ENCODE peak calls at places on chromosomes 5 and 9, in eight cellular contexts. P is mesendoderm, H is OCI-LY7, Z is WERI-Rb-1, W is hepatocyte, A is heart right ventricle, D is psoas muscle, S is HCT116. C is an unnamed sample.

GRCh38 chr9:108130896-108131295 is 641.3 kb upstream of the KLF4 start:
- DNase-seq in P (no peak), H (no peak), Z (no peak), W (no peak), A (no peak), D (no peak), S (no peak), C (no peak)

GRCh38 chr9:130480673-130481072 is 35.9 kb downstream of the ASS1 start:
- DNase-seq in P (peak), H (no peak), Z (peak), W (no peak), A (no peak), D (no peak), S (no peak), C (no peak)

GRCh38 chr5:83472508-83473343 is 1.2 kb downstream of the VCAN start:
- DNase-seq in P (peak), H (no peak), Z (peak), W (peak), A (peak), D (peak), S (no peak), C (peak)

GRCh38 chr5:173123416-173123815 is 20.9 kb upstream of the BNIP1 start:
- DNase-seq in P (no peak), H (no peak), Z (no peak), W (peak), A (no peak), D (no peak), S (no peak), C (no peak)

GRCh38 chr9:137589441-137590122 is 730 bp downstream of the ZMYND19 start:
- DNase-seq in P (no peak), H (peak), Z (no peak), W (peak), A (no peak), D (no peak), S (no peak), C (no peak)

GRCh38 chr9:70883056-70883455 is 238.4 kb downstream of the TRPM3 start:
- DNase-seq in P (peak), H (no peak), Z (no peak), W (no peak), A (no peak), D (no peak), S (no peak), C (no peak)

GRCh38 chr9:132175431-132175830 is 13.6 kb downstream of the NTNG2 start:
- DNase-seq in P (no peak), H (no peak), Z (peak), W (no peak), A (no peak), D (no peak), S (no peak), C (no peak)

GRCh38 chr9:5326893-5327548 is 12.7 kb downstream of the RLN1 start:
- DNase-seq in P (peak), H (no peak), Z (peak), W (peak), A (no peak), D (no peak), S (no peak), C (no peak)

GRCh38 chr9:137388589-137389427 is 34.2 kb downstream of the EXD3 start:
- DNase-seq in P (no peak), H (no peak), Z (no peak), W (no peak), A (no peak), D (no peak), S (no peak), C (no peak)

GRCh38 chr5:35771321-35771720 is 85.4 kb upstream of the IL7R start:
- DNase-seq in P (no peak), H (no peak), Z (no peak), W (no peak), A (no peak), D (no peak), S (no peak), C (no peak)

GRCh38 chr9:120376101-120376500 is 203.9 kb downstream of the CDK5RAP2 start:
- DNase-seq in P (no peak), H (no peak), Z (no peak), W (no peak), A (no peak), D (no peak), S (no peak), C (no peak)

GRCh38 chr5:26872337-26872736 is 166.0 kb downstream of the CDH9 start:
- DNase-seq in P (no peak), H (no peak), Z (no peak), W (no peak), A (no peak), D (no peak), S (no peak), C (no peak)

GRCh38 chr5:63928451-63928850 is 33.8 kb downstream of the HTR1A start:
- DNase-seq in P (no peak), H (no peak), Z (peak), W (no peak), A (no peak), D (no peak), S (no peak), C (no peak)

GRCh38 chr5:133993152-133993548 is 11.6 kb downstream of the VDAC1 start:
- DNase-seq in P (no peak), H (no peak), Z (no peak), W (no peak), A (no peak), D (no peak), S (no peak), C (no peak)

GRCh38 chr9:76534031-76534430 is 75.0 kb downstream of the GCNT1 start:
- DNase-seq in P (no peak), H (no peak), Z (no peak), W (no peak), A (no peak), D (no peak), S (no peak), C (no peak)

GRCh38 chr5:37834542-37835399 is 5.1 kb downstream of the GDNF start:
- DNase-seq in P (peak), H (no peak), Z (no peak), W (peak), A (no peak), D (no peak), S (no peak), C (no peak)

GRCh38 chr5:134464988-134465855 is 53.5 kb upstream of the CDKN2AIPNL start:
- DNase-seq in P (no peak), H (peak), Z (no peak), W (peak), A (peak), D (no peak), S (no peak), C (no peak)

GRCh38 chr9:34190996-34191892 is 12.4 kb downstream of the UBAP1 start:
- DNase-seq in P (peak), H (no peak), Z (no peak), W (peak), A (no peak), D (no peak), S (no peak), C (no peak)

GRCh38 chr5:87020099-87020934 is 247.4 kb upstream of the RASA1 start:
- DNase-seq in P (peak), H (peak), Z (peak), W (peak), A (peak), D (no peak), S (no peak), C (peak)

GRCh38 chr9:129037767-129038098 is 1.3 kb downstream of the MIGA2 start:
- DNase-seq in P (no peak), H (no peak), Z (no peak), W (no peak), A (no peak), D (no peak), S (no peak), C (no peak)
- H3K27ac ChIP-seq in P (no peak), H (no peak), Z (no peak), W (no peak), A (peak), D (peak), S (no peak), C (peak)

DNA sequence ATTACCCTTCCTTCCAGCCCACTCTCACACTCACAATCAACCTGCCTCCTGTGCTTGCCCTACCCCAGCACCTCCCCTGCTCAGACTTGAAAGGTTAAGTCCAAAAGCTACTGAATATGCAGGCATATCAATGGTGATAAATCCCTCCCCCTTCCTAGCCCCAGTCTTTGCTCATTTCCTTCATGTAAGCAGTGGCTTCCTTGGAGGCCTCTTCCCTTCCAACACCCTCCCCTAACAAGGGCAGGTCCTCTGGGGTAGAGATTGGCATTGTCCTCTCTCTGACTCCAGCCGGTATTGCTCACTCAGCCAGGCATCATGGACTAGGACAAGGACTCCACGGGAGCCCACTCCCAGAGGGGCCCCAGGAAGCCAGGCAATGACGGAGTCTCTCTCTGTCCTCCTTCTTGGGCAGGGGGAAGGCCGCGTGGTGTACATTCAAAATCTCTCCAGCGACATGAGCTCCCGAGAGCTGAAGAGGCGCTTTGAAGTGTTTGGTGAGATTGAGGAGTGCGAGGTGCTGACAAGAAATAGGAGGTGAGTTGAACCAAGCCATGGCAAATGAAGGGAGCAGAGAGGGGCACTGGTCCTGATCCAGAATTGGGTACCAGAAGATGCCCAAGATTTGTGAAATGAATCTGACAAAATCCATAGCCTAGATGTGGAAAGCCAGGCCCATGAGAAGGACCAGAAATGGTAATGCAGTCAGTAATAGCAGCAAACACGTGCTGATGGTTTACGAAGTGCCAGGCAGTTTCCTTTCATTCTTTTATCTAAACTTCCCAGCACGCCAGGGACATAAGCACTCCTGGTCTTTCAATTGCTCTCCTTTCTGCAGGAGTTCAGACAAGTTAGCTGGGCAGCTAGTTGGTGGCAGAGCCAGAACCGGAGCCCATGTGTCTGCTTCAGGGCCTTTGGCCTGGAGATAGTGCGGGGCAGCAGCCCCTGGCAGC is 102.5 kb downstream of the PDE6A start:
- DNase-seq in P (no peak), H (no peak), Z (no peak), W (no peak), A (no peak), D (no peak), S (no peak), C (no peak)
- H3K27ac ChIP-seq in P (no peak), H (no peak), Z (no peak), W (no peak), A (peak), D (no peak), S (no peak), C (no peak)

GRCh38 chr5:180330270-180330648 is 22.9 kb downstream of the GFPT2 start:
- DNase-seq in P (no peak), H (no peak), Z (no peak), W (no peak), A (no peak), D (no peak), S (no peak), C (no peak)
- H3K27ac ChIP-seq in P (peak), H (no peak), Z (no peak), W (peak), A (peak), D (no peak), S (peak), C (no peak)

DNA sequence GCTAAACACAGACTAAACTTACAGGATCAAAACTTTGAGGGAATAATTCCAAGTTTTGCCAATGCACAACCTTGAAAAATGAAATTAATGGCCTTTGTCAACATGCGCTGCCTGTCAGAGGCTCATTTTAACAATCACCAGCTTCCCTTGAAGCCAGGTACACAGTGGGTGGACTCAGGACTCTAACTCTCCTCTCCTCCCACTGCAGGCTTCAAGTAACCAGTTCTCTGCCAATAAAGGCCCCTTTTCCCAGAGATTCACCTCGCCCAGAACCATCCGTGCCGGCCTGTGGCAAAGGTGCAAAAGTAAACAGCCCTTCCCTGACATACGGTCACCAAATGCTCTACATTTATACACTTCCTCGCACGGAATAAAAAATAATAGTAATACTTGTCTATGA is 18.4 kb upstream of the FBP2 start:
- DNase-seq in P (no peak), H (no peak), Z (no peak), W (no peak), A (no peak), D (no peak), S (no peak), C (no peak)
- H3K27ac ChIP-seq in P (no peak), H (no peak), Z (no peak), W (no peak), A (no peak), D (no peak), S (no peak), C (no peak)

GRCh38 chr5:174189638-174190037 is 144.1 kb downstream of the NSG2 start:
- DNase-seq in P (no peak), H (no peak), Z (no peak), W (peak), A (no peak), D (no peak), S (no peak), C (no peak)
- H3K27ac ChIP-seq in P (no peak), H (no peak), Z (no peak), W (peak), A (no peak), D (no peak), S (no peak), C (no peak)

GRCh38 chr9:21974230-21974541 is 20.0 kb downstream of the CDKN2A start:
- DNase-seq in P (no peak), H (no peak), Z (no peak), W (no peak), A (no peak), D (no peak), S (no peak), C (no peak)
- H3K27ac ChIP-seq in P (no peak), H (no peak), Z (peak), W (no peak), A (no peak), D (no peak), S (peak), C (no peak)

DNA sequence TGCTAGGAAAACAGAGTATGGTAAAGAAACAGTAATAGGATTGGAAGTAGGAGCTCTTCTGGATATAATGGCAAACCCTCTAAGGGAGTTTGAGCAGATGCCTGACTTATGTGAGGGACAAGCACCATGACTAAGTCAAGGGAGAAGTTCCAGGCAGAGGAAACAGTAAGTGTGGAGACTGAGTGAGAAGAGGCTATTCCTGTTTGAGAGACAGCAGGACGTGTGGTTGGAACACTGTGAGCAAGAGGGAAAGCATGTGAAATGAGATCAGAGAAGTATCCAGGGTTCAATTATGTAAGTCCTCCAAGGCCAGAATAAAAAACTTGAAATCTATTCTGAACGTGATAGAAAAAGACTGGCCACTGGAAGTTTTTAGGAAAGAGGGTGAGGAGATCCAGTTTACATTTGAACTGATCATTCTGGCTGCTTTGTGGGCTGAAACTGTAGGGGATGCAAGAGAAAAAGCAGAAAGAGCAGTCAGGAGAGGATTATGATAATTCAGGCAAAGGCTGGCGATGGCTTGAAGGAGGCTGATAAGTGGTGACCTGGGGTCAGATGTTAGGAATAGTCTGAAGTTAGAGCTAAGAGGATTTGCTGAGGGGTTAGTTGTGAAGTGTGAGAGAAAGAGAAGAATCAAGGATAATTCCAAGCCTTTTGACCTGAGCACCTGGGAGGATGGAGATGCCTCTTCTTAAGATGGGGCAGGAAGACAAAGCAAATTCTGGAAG is 19.2 kb downstream of the DMAC1 start:
- DNase-seq in P (peak), H (no peak), Z (peak), W (peak), A (no peak), D (no peak), S (no peak), C (no peak)
- H3K27ac ChIP-seq in P (no peak), H (no peak), Z (peak), W (no peak), A (no peak), D (no peak), S (no peak), C (no peak)

DNA sequence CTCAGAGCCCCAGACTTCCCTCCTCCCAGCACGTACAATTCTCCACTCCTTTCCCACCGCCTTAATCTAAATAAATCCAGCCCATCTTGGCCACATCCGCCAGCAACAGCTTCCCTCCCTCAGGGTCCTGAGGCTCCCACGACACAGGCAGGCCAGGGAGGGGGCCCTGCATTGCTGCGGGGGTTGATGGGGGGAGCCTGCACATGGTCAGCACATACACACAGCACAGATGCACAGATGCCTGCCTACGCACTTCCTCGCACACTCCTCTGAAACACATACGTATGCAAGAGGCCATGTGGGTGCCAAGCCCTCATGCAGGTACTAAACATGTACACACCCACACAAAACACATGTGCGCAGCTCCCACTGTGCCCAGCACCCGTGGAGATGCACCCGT is 14.8 kb downstream of the PDGFRB start:
- DNase-seq in P (no peak), H (no peak), Z (no peak), W (peak), A (no peak), D (no peak), S (no peak), C (no peak)
- H3K27ac ChIP-seq in P (no peak), H (no peak), Z (no peak), W (peak), A (peak), D (peak), S (no peak), C (no peak)

C was measured in substantia nigra.